ENCODE peak calls at places on chromosomes 16 and 17, in seven cellular contexts. B, C, V, F, Y, K and A are unnamed samples.

GRCh38 chr16:55478827-55479559 is at the start of gene MMP2:
- DNase-seq in V (peak), C (no peak), Y (no peak), K (peak), F (no peak), B (no peak), A (no peak)

GRCh38 chr16:89730610-89731234 is 9.4 kb downstream of the ZNF276 start:
- DNase-seq in F (no peak), Y (no peak), B (no peak), C (no peak), V (no peak), K (no peak), A (no peak)

GRCh38 chr16:10729649-10730048 is 14.0 kb upstream of the NUBP1 start:
- DNase-seq in K (no peak), F (no peak), B (peak), C (no peak), Y (no peak), V (peak), A (no peak)

GRCh38 chr17:42016952-42017865 is at the start of gene DNAJC7:
- DNase-seq in B (peak), K (peak), F (peak), Y (peak), C (peak), V (peak), A (peak)

GRCh38 chr17:45241315-45242011 is 19.8 kb downstream of the FMNL1 start:
- DNase-seq in B (no peak), Y (peak), V (peak), F (no peak), K (peak), C (no peak), A (peak)

GRCh38 chr16:85659805-85660511 is 28.8 kb downstream of the GINS2 start:
- DNase-seq in C (peak), Y (no peak), V (peak), B (no peak), F (peak), K (peak), A (peak)

GRCh38 chr17:29682054-29682453 is 59.3 kb upstream of the CORO6 start:
- DNase-seq in V (no peak), C (no peak), K (no peak), Y (no peak), F (no peak), B (no peak), A (no peak)

GRCh38 chr16:30921459-30921747 is 2.0 kb upstream of the FBXL19 start:
- DNase-seq in F (no peak), K (no peak), Y (no peak), V (no peak), C (no peak), B (no peak), A (no peak)

GRCh38 chr17:27296427-27296979 is 2.6 kb downstream of the WSB1 start:
- DNase-seq in C (no peak), F (no peak), B (no peak), V (no peak), K (no peak), Y (no peak), A (no peak)

GRCh38 chr16:11264155-11264832 is 4.8 kb downstream of the TNP2 start:
- DNase-seq in C (no peak), B (no peak), Y (no peak), F (no peak), K (no peak), V (no peak), A (no peak)

GRCh38 chr16:11090947-11091785 is 146.8 kb downstream of the CLEC16A start:
- DNase-seq in C (no peak), F (no peak), Y (no peak), K (peak), B (no peak), V (no peak), A (no peak)

GRCh38 chr16:55040366-55041086 is 109.9 kb downstream of the IRX5 start:
- DNase-seq in C (no peak), F (no peak), V (no peak), Y (no peak), B (no peak), K (no peak), A (no peak)

GRCh38 chr17:2912754-2913153 is 116.5 kb downstream of the RAP1GAP2 start:
- DNase-seq in F (no peak), C (no peak), V (no peak), B (no peak), K (no peak), Y (no peak), A (no peak)

GRCh38 chr16:88390760-88391496 is 8.2 kb downstream of the ZNF469 start:
- DNase-seq in K (peak), C (no peak), F (no peak), Y (no peak), B (no peak), V (no peak), A (no peak)

GRCh38 chr16:9082422-9082821 is 9.0 kb upstream of the HAPSTR1 start:
- DNase-seq in V (no peak), F (no peak), B (no peak), Y (no peak), K (no peak), C (no peak), A (no peak)

GRCh38 chr17:17347234-17347955 is 44.2 kb downstream of the NT5M start:
- DNase-seq in Y (no peak), V (no peak), B (no peak), F (no peak), C (no peak), K (no peak), A (no peak)

GRCh38 chr16:1043831-1044514 is 28.6 kb upstream of the SSTR5 start:
- DNase-seq in F (no peak), K (peak), Y (no peak), C (no peak), B (no peak), V (no peak), A (no peak)

GRCh38 chr16:15055141-15056053 is 477 bp downstream of the NTAN1 start:
- DNase-seq in C (peak), B (no peak), V (peak), F (no peak), K (peak), Y (no peak), A (peak)

GRCh38 chr17:17032131-17032692 is 10.0 kb upstream of the MPRIP start:
- DNase-seq in K (peak), V (no peak), B (peak), F (no peak), C (no peak), Y (no peak), A (peak)

GRCh38 chr17:74042744-74043486 is 160.6 kb upstream of the RPL38 start:
- DNase-seq in B (peak), C (no peak), F (peak), V (peak), K (no peak), Y (no peak), A (no peak)

GRCh38 chr17:21017256-21017655 is 25.6 kb downstream of the USP22 start:
- DNase-seq in C (no peak), B (no peak), K (no peak), Y (no peak), F (no peak), V (no peak), A (no peak)

GRCh38 chr17:78888911-78889496 is 14.0 kb downstream of the CEP295NL start:
- DNase-seq in C (no peak), K (no peak), Y (peak), B (no peak), F (no peak), V (no peak), A (no peak)